ENCODE peak calls at places on chromosomes 4 and X, in eight cellular contexts. One of them, this sample, is unnamed.

GRCh38 chr4:99362768-99363167 is 10.2 kb upstream of the ADH1C start:
- DNase-seq in Caco-2: no peak
- DNase-seq in mesothelial cell of epicardium: no peak
- DNase-seq in psoas muscle: peak; percentile 64
- DNase-seq in fibroblast of the aortic adventitia: no peak
- DNase-seq in fibroblast of mammary gland: no peak
- DNase-seq in coronary artery: no peak
- DNase-seq in pancreas: no peak
- DNase-seq in this sample: no peak

GRCh38 chr4:169621754-169622481 is 1.5 kb downstream of the CLCN3 start:
- DNase-seq in Caco-2: no peak
- DNase-seq in mesothelial cell of epicardium: no peak
- DNase-seq in psoas muscle: no peak
- DNase-seq in fibroblast of the aortic adventitia: no peak
- DNase-seq in fibroblast of mammary gland: peak; percentile 76
- DNase-seq in coronary artery: no peak
- DNase-seq in pancreas: no peak
- DNase-seq in this sample: peak; percentile 65

GRCh38 chrX:41655631-41656030 is 33.1 kb upstream of the GPR34 start:
- DNase-seq in Caco-2: no peak
- DNase-seq in mesothelial cell of epicardium: no peak
- DNase-seq in psoas muscle: no peak
- DNase-seq in fibroblast of the aortic adventitia: no peak
- DNase-seq in fibroblast of mammary gland: peak; percentile 55
- DNase-seq in coronary artery: no peak
- DNase-seq in pancreas: no peak
- DNase-seq in this sample: peak; percentile 3

GRCh38 chr4:17708992-17709759 is 72.2 kb downstream of the FAM184B start:
- DNase-seq in Caco-2: no peak
- DNase-seq in mesothelial cell of epicardium: no peak
- DNase-seq in psoas muscle: no peak
- DNase-seq in fibroblast of the aortic adventitia: no peak
- DNase-seq in fibroblast of mammary gland: no peak
- DNase-seq in coronary artery: no peak
- DNase-seq in pancreas: no peak
- DNase-seq in this sample: no peak

GRCh38 chrX:47313056-47313455 is 57.3 kb upstream of the ZNF157 start:
- DNase-seq in Caco-2: no peak
- DNase-seq in mesothelial cell of epicardium: no peak
- DNase-seq in psoas muscle: no peak
- DNase-seq in fibroblast of the aortic adventitia: no peak
- DNase-seq in fibroblast of mammary gland: no peak
- DNase-seq in coronary artery: no peak
- DNase-seq in pancreas: no peak
- DNase-seq in this sample: no peak

GRCh38 chr4:2526559-2526958 is 9.9 kb upstream of the FAM193A start:
- DNase-seq in Caco-2: no peak
- DNase-seq in mesothelial cell of epicardium: no peak
- DNase-seq in psoas muscle: no peak
- DNase-seq in fibroblast of the aortic adventitia: no peak
- DNase-seq in fibroblast of mammary gland: no peak
- DNase-seq in coronary artery: no peak
- DNase-seq in pancreas: no peak
- DNase-seq in this sample: no peak

GRCh38 chr4:88522702-88523324 is 763 bp downstream of the PYURF start:
- DNase-seq in Caco-2: peak; percentile 19
- DNase-seq in mesothelial cell of epicardium: peak; percentile 43
- DNase-seq in psoas muscle: peak; percentile 61
- DNase-seq in fibroblast of the aortic adventitia: peak; percentile 49
- DNase-seq in fibroblast of mammary gland: peak; percentile 41
- DNase-seq in coronary artery: peak; percentile 77
- DNase-seq in pancreas: peak; percentile 23
- DNase-seq in this sample: peak; percentile 59

GRCh38 chr4:3022112-3022511 is 52.2 kb downstream of the HTT-AS start:
- DNase-seq in Caco-2: no peak
- DNase-seq in mesothelial cell of epicardium: no peak
- DNase-seq in psoas muscle: no peak
- DNase-seq in fibroblast of the aortic adventitia: no peak
- DNase-seq in fibroblast of mammary gland: no peak
- DNase-seq in coronary artery: no peak
- DNase-seq in pancreas: no peak
- DNase-seq in this sample: no peak

GRCh38 chr4:8351931-8352367 is 82.4 kb downstream of the HTRA3 start:
- DNase-seq in Caco-2: no peak
- DNase-seq in mesothelial cell of epicardium: no peak
- DNase-seq in psoas muscle: peak; percentile 67
- DNase-seq in fibroblast of the aortic adventitia: peak; percentile 46
- DNase-seq in fibroblast of mammary gland: peak; percentile 15
- DNase-seq in coronary artery: no peak
- DNase-seq in pancreas: no peak
- DNase-seq in this sample: peak; percentile 74

GRCh38 chrX:134883134-134883700 is 107.6 kb upstream of the SMIM10 start:
- DNase-seq in Caco-2: no peak
- DNase-seq in mesothelial cell of epicardium: no peak
- DNase-seq in psoas muscle: no peak
- DNase-seq in fibroblast of the aortic adventitia: no peak
- DNase-seq in fibroblast of mammary gland: no peak
- DNase-seq in coronary artery: no peak
- DNase-seq in pancreas: no peak
- DNase-seq in this sample: no peak

GRCh38 chrX:15616531-15616930 is 15.8 kb upstream of the ACE2 start:
- DNase-seq in Caco-2: no peak
- DNase-seq in mesothelial cell of epicardium: no peak
- DNase-seq in psoas muscle: peak; percentile 48
- DNase-seq in fibroblast of the aortic adventitia: no peak
- DNase-seq in fibroblast of mammary gland: peak; percentile 60
- DNase-seq in coronary artery: no peak
- DNase-seq in pancreas: no peak
- DNase-seq in this sample: peak; percentile 2

GRCh38 chr4:153432971-153433752 is 33.0 kb upstream of the TMEM131L start:
- DNase-seq in Caco-2: peak; percentile 73
- DNase-seq in mesothelial cell of epicardium: no peak
- DNase-seq in psoas muscle: peak; percentile 59
- DNase-seq in fibroblast of the aortic adventitia: peak; percentile 90
- DNase-seq in fibroblast of mammary gland: peak; percentile 87
- DNase-seq in coronary artery: no peak
- DNase-seq in pancreas: peak; percentile 87
- DNase-seq in this sample: peak; percentile 81

GRCh38 chr4:87973283-87974169 is 2.0 kb upstream of the SPP1 start:
- DNase-seq in Caco-2: peak; percentile 57
- DNase-seq in mesothelial cell of epicardium: peak; percentile 58
- DNase-seq in psoas muscle: no peak
- DNase-seq in fibroblast of the aortic adventitia: peak; percentile 77
- DNase-seq in fibroblast of mammary gland: peak; percentile 85
- DNase-seq in coronary artery: no peak
- DNase-seq in pancreas: peak; percentile 43
- DNase-seq in this sample: peak; percentile 70

GRCh38 chrX:1262369-1262768 is 6.2 kb upstream of the CSF2RA start:
- DNase-seq in Caco-2: no peak
- DNase-seq in mesothelial cell of epicardium: no peak
- DNase-seq in psoas muscle: no peak
- DNase-seq in fibroblast of the aortic adventitia: no peak
- DNase-seq in fibroblast of mammary gland: no peak
- DNase-seq in coronary artery: no peak
- DNase-seq in pancreas: no peak
- DNase-seq in this sample: no peak

GRCh38 chr4:184117662-184118199 is 99.9 kb downstream of the ENPP6 start:
- DNase-seq in Caco-2: no peak
- DNase-seq in mesothelial cell of epicardium: no peak
- DNase-seq in psoas muscle: no peak
- DNase-seq in fibroblast of the aortic adventitia: no peak
- DNase-seq in fibroblast of mammary gland: no peak
- DNase-seq in coronary artery: no peak
- DNase-seq in pancreas: no peak
- DNase-seq in this sample: no peak

GRCh38 chrX:2629316-2630168 is 61.6 kb upstream of the CD99 start:
- DNase-seq in Caco-2: peak; percentile 15
- DNase-seq in mesothelial cell of epicardium: no peak
- DNase-seq in psoas muscle: no peak
- DNase-seq in fibroblast of the aortic adventitia: no peak
- DNase-seq in fibroblast of mammary gland: no peak
- DNase-seq in coronary artery: no peak
- DNase-seq in pancreas: no peak
- DNase-seq in this sample: no peak

GRCh38 chrX:2631743-2632532 is 59.2 kb upstream of the CD99 start:
- DNase-seq in Caco-2: no peak
- DNase-seq in mesothelial cell of epicardium: no peak
- DNase-seq in psoas muscle: no peak
- DNase-seq in fibroblast of the aortic adventitia: no peak
- DNase-seq in fibroblast of mammary gland: no peak
- DNase-seq in coronary artery: no peak
- DNase-seq in pancreas: no peak
- DNase-seq in this sample: no peak

GRCh38 chrX:2628751-2629315 is 62.3 kb upstream of the CD99 start:
- DNase-seq in Caco-2: no peak
- DNase-seq in mesothelial cell of epicardium: no peak
- DNase-seq in psoas muscle: no peak
- DNase-seq in fibroblast of the aortic adventitia: no peak
- DNase-seq in fibroblast of mammary gland: no peak
- DNase-seq in coronary artery: no peak
- DNase-seq in pancreas: no peak
- DNase-seq in this sample: no peak

GRCh38 chrX:2626750-2627149 is 64.3 kb upstream of the CD99 start:
- DNase-seq in Caco-2: no peak
- DNase-seq in mesothelial cell of epicardium: no peak
- DNase-seq in psoas muscle: no peak
- DNase-seq in fibroblast of the aortic adventitia: no peak
- DNase-seq in fibroblast of mammary gland: no peak
- DNase-seq in coronary artery: no peak
- DNase-seq in pancreas: no peak
- DNase-seq in this sample: no peak

GRCh38 chrX:2627272-2627867 is 63.7 kb upstream of the CD99 start:
- DNase-seq in Caco-2: peak; percentile 74
- DNase-seq in mesothelial cell of epicardium: peak; percentile 46
- DNase-seq in psoas muscle: no peak
- DNase-seq in fibroblast of the aortic adventitia: peak; percentile 46
- DNase-seq in fibroblast of mammary gland: peak; percentile 46
- DNase-seq in coronary artery: no peak
- DNase-seq in pancreas: no peak
- DNase-seq in this sample: peak; percentile 63
- TF ChIP-seq CTCF in Caco-2: peak; percentile 71
- TF ChIP-seq CTCF in mesothelial cell of epicardium: peak; percentile 46
- TF ChIP-seq CTCF in psoas muscle: peak; percentile 32
- TF ChIP-seq CTCF in fibroblast of the aortic adventitia: peak; percentile 51
- TF ChIP-seq CTCF in fibroblast of mammary gland: peak; percentile 57
- TF ChIP-seq CTCF in coronary artery: no peak
- TF ChIP-seq CTCF in pancreas: peak; percentile 34
- TF ChIP-seq CTCF in this sample: peak; percentile 59

GRCh38 chr4:25797136-25797535 is 65.7 kb downstream of the SEL1L3 start:
- DNase-seq in Caco-2: no peak
- DNase-seq in mesothelial cell of epicardium: no peak
- DNase-seq in psoas muscle: no peak
- DNase-seq in fibroblast of the aortic adventitia: no peak
- DNase-seq in fibroblast of mammary gland: no peak
- DNase-seq in coronary artery: no peak
- DNase-seq in pancreas: no peak
- DNase-seq in this sample: no peak

GRCh38 chr4:25792200-25792791 is 70.5 kb downstream of the SEL1L3 start:
- DNase-seq in Caco-2: peak; percentile 59
- DNase-seq in mesothelial cell of epicardium: no peak
- DNase-seq in psoas muscle: no peak
- DNase-seq in fibroblast of the aortic adventitia: no peak
- DNase-seq in fibroblast of mammary gland: no peak
- DNase-seq in coronary artery: no peak
- DNase-seq in pancreas: peak; percentile 75
- DNase-seq in this sample: peak; percentile 23

GRCh38 chr4:25792843-25793242 is 69.9 kb downstream of the SEL1L3 start:
- DNase-seq in Caco-2: no peak
- DNase-seq in mesothelial cell of epicardium: no peak
- DNase-seq in psoas muscle: no peak
- DNase-seq in fibroblast of the aortic adventitia: no peak
- DNase-seq in fibroblast of mammary gland: no peak
- DNase-seq in coronary artery: no peak
- DNase-seq in pancreas: no peak
- DNase-seq in this sample: no peak

GRCh38 chr4:25795091-25795490 is 67.7 kb downstream of the SEL1L3 start:
- DNase-seq in Caco-2: no peak
- DNase-seq in mesothelial cell of epicardium: no peak
- DNase-seq in psoas muscle: no peak
- DNase-seq in fibroblast of the aortic adventitia: no peak
- DNase-seq in fibroblast of mammary gland: no peak
- DNase-seq in coronary artery: no peak
- DNase-seq in pancreas: no peak
- DNase-seq in this sample: no peak

GRCh38 chr4:25795566-25796454 is 67.0 kb downstream of the SEL1L3 start:
- DNase-seq in Caco-2: no peak
- DNase-seq in mesothelial cell of epicardium: no peak
- DNase-seq in psoas muscle: no peak
- DNase-seq in fibroblast of the aortic adventitia: peak; percentile 40
- DNase-seq in fibroblast of mammary gland: peak; percentile 60
- DNase-seq in coronary artery: no peak
- DNase-seq in pancreas: no peak
- DNase-seq in this sample: peak; percentile 65
- TF ChIP-seq CTCF in Caco-2: no peak
- TF ChIP-seq CTCF in mesothelial cell of epicardium: no peak
- TF ChIP-seq CTCF in psoas muscle: no peak
- TF ChIP-seq CTCF in fibroblast of the aortic adventitia: peak; percentile 10
- TF ChIP-seq CTCF in fibroblast of mammary gland: no peak
- TF ChIP-seq CTCF in coronary artery: no peak
- TF ChIP-seq CTCF in pancreas: no peak
- TF ChIP-seq CTCF in this sample: peak; percentile 6

GRCh38 chrX:53317365-53318069 is 36.1 kb upstream of the IQSEC2 start:
- DNase-seq in Caco-2: peak; percentile 71
- DNase-seq in mesothelial cell of epicardium: peak; percentile 79
- DNase-seq in psoas muscle: peak; percentile 82
- DNase-seq in fibroblast of the aortic adventitia: peak; percentile 57
- DNase-seq in fibroblast of mammary gland: peak; percentile 54
- DNase-seq in coronary artery: no peak
- DNase-seq in pancreas: peak; percentile 60
- DNase-seq in this sample: peak; percentile 56
- TF ChIP-seq CTCF in Caco-2: peak; percentile 83
- TF ChIP-seq CTCF in mesothelial cell of epicardium: peak; percentile 59
- TF ChIP-seq CTCF in psoas muscle: peak; percentile 78
- TF ChIP-seq CTCF in fibroblast of the aortic adventitia: peak; percentile 94
- TF ChIP-seq CTCF in fibroblast of mammary gland: peak; percentile 80
- TF ChIP-seq CTCF in coronary artery: peak; percentile 87
- TF ChIP-seq CTCF in pancreas: peak; percentile 82
- TF ChIP-seq CTCF in this sample: peak; percentile 68

GRCh38 chr4:51884606-51885005 is 41.7 kb downstream of the DCUN1D4 start:
- DNase-seq in Caco-2: no peak
- DNase-seq in mesothelial cell of epicardium: no peak
- DNase-seq in psoas muscle: no peak
- DNase-seq in fibroblast of the aortic adventitia: no peak
- DNase-seq in fibroblast of mammary gland: no peak
- DNase-seq in coronary artery: no peak
- DNase-seq in pancreas: no peak
- DNase-seq in this sample: no peak

GRCh38 chr4:51884055-51884454 is 41.1 kb downstream of the DCUN1D4 start:
- DNase-seq in Caco-2: no peak
- DNase-seq in mesothelial cell of epicardium: no peak
- DNase-seq in psoas muscle: no peak
- DNase-seq in fibroblast of the aortic adventitia: no peak
- DNase-seq in fibroblast of mammary gland: no peak
- DNase-seq in coronary artery: no peak
- DNase-seq in pancreas: no peak
- DNase-seq in this sample: no peak

GRCh38 chr4:51880016-51880915 is 37.3 kb downstream of the DCUN1D4 start:
- DNase-seq in Caco-2: no peak
- DNase-seq in mesothelial cell of epicardium: no peak
- DNase-seq in psoas muscle: no peak
- DNase-seq in fibroblast of the aortic adventitia: no peak
- DNase-seq in fibroblast of mammary gland: peak; percentile 39
- DNase-seq in coronary artery: no peak
- DNase-seq in pancreas: no peak
- DNase-seq in this sample: no peak

GRCh38 chr4:51890760-51891159 is 47.8 kb downstream of the DCUN1D4 start:
- DNase-seq in Caco-2: no peak
- DNase-seq in mesothelial cell of epicardium: no peak
- DNase-seq in psoas muscle: no peak
- DNase-seq in fibroblast of the aortic adventitia: no peak
- DNase-seq in fibroblast of mammary gland: no peak
- DNase-seq in coronary artery: no peak
- DNase-seq in pancreas: no peak
- DNase-seq in this sample: no peak

GRCh38 chr4:51885371-51885770 is 42.4 kb downstream of the DCUN1D4 start:
- DNase-seq in Caco-2: peak; percentile 31
- DNase-seq in mesothelial cell of epicardium: no peak
- DNase-seq in psoas muscle: no peak
- DNase-seq in fibroblast of the aortic adventitia: peak; percentile 36
- DNase-seq in fibroblast of mammary gland: peak; percentile 28
- DNase-seq in coronary artery: no peak
- DNase-seq in pancreas: no peak
- DNase-seq in this sample: peak; percentile 60
- TF ChIP-seq CTCF in Caco-2: peak; percentile 47
- TF ChIP-seq CTCF in mesothelial cell of epicardium: peak; percentile 31
- TF ChIP-seq CTCF in psoas muscle: peak; percentile 17
- TF ChIP-seq CTCF in fibroblast of the aortic adventitia: peak; percentile 48
- TF ChIP-seq CTCF in fibroblast of mammary gland: peak; percentile 41
- TF ChIP-seq CTCF in coronary artery: peak; percentile 19
- TF ChIP-seq CTCF in pancreas: peak; percentile 9
- TF ChIP-seq CTCF in this sample: peak; percentile 59

This sample was measured in fibroblast of pulmonary artery.